ENCODE peak calls at places on chromosomes 11 and 22, in four cellular contexts. L is HL-60, A is K562, F is GM12878. S is an unnamed sample.

GRCh38 chr11:115409116-115409663 is 95.0 kb downstream of the CADM1 start:
- DNase-seq in L (no peak), A (no peak), F (no peak), S (no peak)

GRCh38 chr11:43758942-43759341 is 78.4 kb downstream of the HSD17B12 start:
- DNase-seq in L (no peak), A (no peak), F (no peak), S (no peak)

GRCh38 chr11:69627551-69627950 is 13.4 kb upstream of the CCND1 start:
- DNase-seq in L (no peak), A (no peak), F (no peak), S (no peak)

GRCh38 chr11:73875840-73876239 is 806 bp downstream of the COA4 start:
- DNase-seq in L (no peak), A (no peak), F (no peak), S (no peak)

GRCh38 chr11:12786891-12787290 is 112.7 kb downstream of the TEAD1 start:
- DNase-seq in L (no peak), A (no peak), F (no peak), S (no peak)

GRCh38 chr11:59425131-59425530 is 1.1 kb downstream of the OR5A2 start:
- DNase-seq in L (no peak), A (no peak), F (no peak), S (no peak)

GRCh38 chr11:96188625-96189006 is 154.4 kb downstream of the MAML2 start:
- DNase-seq in L (no peak), A (no peak), F (peak), S (no peak)

GRCh38 chr11:129589190-129589589 is 213.5 kb downstream of the BARX2 start:
- DNase-seq in L (no peak), A (no peak), F (no peak), S (no peak)

GRCh38 chr22:27796118-27796517 is 5.4 kb downstream of the MN1 start:
- DNase-seq in L (no peak), A (no peak), F (no peak), S (no peak)

GRCh38 chr11:121536116-121536515 is 83.3 kb upstream of the SORL1-AS1 start:
- DNase-seq in L (no peak), A (no peak), F (no peak), S (no peak)

GRCh38 chr11:108199446-108200321 is 22.8 kb downstream of the NPAT start:
- DNase-seq in L (peak), A (peak), F (peak), S (no peak)

GRCh38 chr22:39661842-39662676 is 91.5 kb downstream of the CACNA1I start:
- DNase-seq in L (no peak), A (peak), F (no peak), S (no peak)

GRCh38 chr11:74437441-74437840 is 29.9 kb downstream of the KCNE3 start:
- DNase-seq in L (no peak), A (no peak), F (no peak), S (no peak)

GRCh38 chr22:19523240-19524169 is 705 bp downstream of the CLDN5 start:
- DNase-seq in L (peak), A (peak), F (no peak), S (no peak)

GRCh38 chr11:133776671-133777070 is 68.6 kb downstream of the SPATA19 start:
- DNase-seq in L (no peak), A (no peak), F (no peak), S (no peak)

GRCh38 chr11:96207459-96208449 is 135.2 kb downstream of the MAML2 start:
- DNase-seq in L (no peak), A (no peak), F (no peak), S (no peak)

GRCh38 chr11:107043242-107043991 is 25.1 kb upstream of the GUCY1A2 start:
- DNase-seq in L (no peak), A (no peak), F (peak), S (no peak)

GRCh38 chr11:107044503-107044902 is 26.2 kb upstream of the GUCY1A2 start:
- DNase-seq in L (no peak), A (no peak), F (no peak), S (no peak)

GRCh38 chr11:107042748-107043147 is 24.5 kb upstream of the GUCY1A2 start:
- DNase-seq in L (no peak), A (no peak), F (no peak), S (no peak)

GRCh38 chr11:107040447-107041444 is 22.5 kb upstream of the GUCY1A2 start:
- DNase-seq in L (peak), A (no peak), F (peak), S (no peak)
- TF ChIP-seq SPI1 in L (no peak), A (no peak), F (no peak), S (no peak)

DNA sequence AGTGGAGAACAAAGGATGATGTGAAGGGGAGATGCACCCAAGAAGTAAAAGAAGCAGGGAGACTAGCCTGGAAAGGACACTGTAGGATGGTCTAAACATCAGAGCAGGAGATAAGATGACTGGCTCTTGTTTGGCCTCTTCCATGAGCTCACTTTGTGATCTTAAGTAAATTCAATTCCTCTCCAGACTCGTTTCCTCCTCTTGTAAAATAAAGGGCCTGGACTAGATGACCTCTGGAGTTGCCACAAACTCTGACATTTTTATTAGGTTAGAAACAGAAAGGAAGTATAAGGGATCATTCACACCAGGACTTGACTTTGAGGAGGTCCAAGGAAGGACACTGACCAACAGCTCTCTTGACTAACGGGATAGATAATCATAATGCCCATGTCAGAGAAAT is 60.2 kb upstream of the SCUBE2 start:
- DNase-seq in L (no peak), A (no peak), F (no peak), S (no peak)
- TF ChIP-seq POLR2AphosphoS5 in L (no peak), A (no peak), F (no peak), S (no peak)

DNA sequence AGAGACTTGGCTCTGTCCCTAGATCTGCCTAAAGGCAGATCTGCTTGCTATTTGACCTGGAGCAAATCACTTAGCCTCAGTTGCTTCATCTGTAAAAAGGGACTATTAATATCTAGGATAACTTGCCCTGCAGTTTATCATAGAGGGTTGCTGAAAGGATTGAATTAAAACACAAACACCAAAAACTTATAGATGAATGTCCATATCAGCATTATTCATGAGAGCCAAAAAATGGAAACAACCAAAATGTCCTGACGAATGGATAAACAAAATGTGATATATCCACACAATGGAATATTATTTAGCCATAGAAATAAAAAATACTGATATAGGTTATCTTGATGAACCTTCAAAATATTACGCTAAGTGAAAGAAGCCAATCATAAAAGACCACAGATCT is 67.2 kb downstream of the USP35 start:
- DNase-seq in L (no peak), A (no peak), F (no peak), S (no peak)
- TF ChIP-seq SPI1 in L (no peak), A (no peak), F (no peak), S (no peak)

GRCh38 chr11:14258177-14258935 is 100.6 kb downstream of the RRAS2 start:
- DNase-seq in L (no peak), A (no peak), F (no peak), S (no peak)

GRCh38 chr11:14261094-14261493 is 97.9 kb downstream of the RRAS2 start:
- DNase-seq in L (no peak), A (no peak), F (no peak), S (no peak)

GRCh38 chr11:14259870-14260269 is 99.1 kb downstream of the RRAS2 start:
- DNase-seq in L (no peak), A (no peak), F (no peak), S (no peak)

GRCh38 chr11:14262271-14262846 is 96.6 kb downstream of the RRAS2 start:
- DNase-seq in L (no peak), A (no peak), F (no peak), S (no peak)

DNA sequence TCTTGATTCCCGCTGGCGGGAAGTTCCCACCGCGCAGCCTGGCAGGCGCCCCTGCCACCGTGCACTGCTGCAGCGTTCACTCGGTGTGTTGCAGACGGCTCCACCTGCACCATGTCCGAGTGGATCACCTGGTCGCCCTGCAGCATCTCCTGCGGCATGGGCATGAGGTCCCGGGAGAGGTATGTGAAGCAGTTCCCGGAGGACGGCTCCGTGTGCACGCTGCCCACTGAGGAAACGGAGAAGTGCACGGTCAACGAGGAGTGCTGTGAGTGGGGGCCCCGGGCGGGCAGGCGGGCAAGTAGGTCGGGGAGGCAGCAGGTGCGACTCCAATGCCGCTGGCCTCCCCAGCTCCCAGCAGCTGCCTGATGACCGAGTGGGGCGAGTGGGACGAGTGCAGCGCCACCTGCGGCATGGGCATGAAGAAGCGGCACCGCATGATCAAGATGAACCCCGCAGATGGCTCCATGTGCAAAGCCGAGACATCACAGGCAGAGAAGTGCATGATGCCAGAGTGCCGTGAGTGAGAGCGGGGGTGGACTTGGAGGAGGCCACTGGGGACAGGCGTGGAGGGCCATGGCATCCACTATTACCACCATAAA is 99.7 kb downstream of the RRAS2 start:
- DNase-seq in L (no peak), A (no peak), F (no peak), S (no peak)
- TF ChIP-seq POLR2AphosphoS5 in L (no peak), A (no peak), F (no peak), S (no peak)

GRCh38 chr11:65225284-65226102 is 36.3 kb upstream of the POLA2 start:
- DNase-seq in L (no peak), A (peak), F (no peak), S (peak)
- TF ChIP-seq SPI1 in L (peak), A (peak), F (peak), S (peak)

GRCh38 chr11:64778223-64778472 is 194 bp downstream of the SF1 start:
- DNase-seq in L (no peak), A (peak), F (no peak), S (no peak)

GRCh38 chr11:64776425-64776824 is 1.9 kb downstream of the SF1 start:
- DNase-seq in L (no peak), A (no peak), F (no peak), S (no peak)

GRCh38 chr11:64776875-64777274 is 1.5 kb downstream of the SF1 start:
- DNase-seq in L (no peak), A (no peak), F (no peak), S (no peak)

GRCh38 chr11:64777449-64778222 is 706 bp downstream of the SF1 start:
- DNase-seq in L (peak), A (peak), F (no peak), S (peak)

GRCh38 chr11:64778473-64779298 is at the start of gene SF1:
- DNase-seq in L (peak), A (peak), F (peak), S (peak)
- TF ChIP-seq POLR2AphosphoS5 in L (peak), A (peak), F (peak), S (peak)

DNA sequence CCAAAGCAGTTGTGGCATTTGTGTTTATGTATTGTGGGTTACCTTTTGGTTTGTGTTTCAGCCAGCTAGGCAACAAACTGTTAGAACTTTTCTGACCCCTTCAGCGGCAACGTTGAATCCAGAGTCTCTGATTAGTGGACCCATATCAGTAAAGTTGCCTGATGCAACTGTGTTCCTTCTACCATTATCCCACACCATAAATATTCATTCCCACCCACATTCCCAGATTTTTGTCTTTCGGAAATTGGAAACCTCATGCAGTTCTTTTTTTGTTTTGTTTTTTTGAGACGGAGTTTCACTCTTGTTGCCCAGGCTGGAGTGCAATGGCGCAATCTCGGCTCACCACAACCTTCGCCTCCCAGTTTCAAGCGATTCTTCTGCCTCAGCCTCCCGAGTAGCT is 30.7 kb upstream of the RBX1 start:
- DNase-seq in L (no peak), A (no peak), F (no peak), S (no peak)
- TF ChIP-seq SPI1 in L (no peak), A (no peak), F (no peak), S (no peak)

GRCh38 chr11:126415128-126415527 is 59.6 kb downstream of the ST3GAL4 start:
- DNase-seq in L (no peak), A (no peak), F (no peak), S (no peak)

GRCh38 chr11:126414615-126415014 is 59.1 kb downstream of the ST3GAL4 start:
- DNase-seq in L (no peak), A (no peak), F (no peak), S (no peak)

GRCh38 chr11:126415669-126416420 is 60.4 kb downstream of the ST3GAL4 start:
- DNase-seq in L (no peak), A (no peak), F (no peak), S (no peak)

GRCh38 chr11:126417463-126417862 is 62.0 kb downstream of the ST3GAL4 start:
- DNase-seq in L (no peak), A (no peak), F (no peak), S (no peak)

GRCh38 chr11:126416542-126417090 is 61.1 kb downstream of the ST3GAL4 start:
- DNase-seq in L (no peak), A (no peak), F (peak), S (peak)
- TF ChIP-seq POLR2AphosphoS5 in L (no peak), A (no peak), F (no peak), S (no peak)

DNA sequence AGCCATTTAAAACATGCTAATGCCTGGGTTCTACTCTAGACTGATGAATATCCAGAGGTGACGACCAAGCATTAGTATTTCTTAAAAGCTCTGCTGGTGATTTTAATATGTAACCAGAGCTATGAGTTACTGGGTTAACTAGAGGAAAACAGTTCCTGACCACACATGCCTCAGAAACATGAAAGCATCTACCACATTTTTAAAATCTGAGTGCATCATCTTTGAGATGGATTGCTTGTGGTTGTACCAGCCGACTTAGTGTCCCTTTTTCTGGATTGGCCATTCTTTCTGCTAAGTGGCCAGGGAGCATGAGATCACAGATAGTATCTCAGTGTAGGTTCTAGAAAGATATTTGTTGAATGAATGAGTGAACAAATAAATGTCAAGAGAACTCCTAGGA is 152.4 kb downstream of the NTM start:
- DNase-seq in L (no peak), A (no peak), F (no peak), S (no peak)
- TF ChIP-seq SPI1 in L (no peak), A (no peak), F (no peak), S (no peak)